ENCODE peak calls at places on chromosomes 6 and 20, in six cellular contexts. M is fibroblast of pulmonary artery, Y is astrocyte of the cerebellum, U is esophagus squamous epithelium, C is spleen, S is B cell. E is an unnamed sample.

GRCh38 chr6:145315982-145316600 is 419.2 kb downstream of the EPM2A start:
- DNase-seq in M (no peak), Y (no peak), U (no peak), C (no peak), S (no peak), E (peak; percentile 10)

GRCh38 chr20:61731363-61732181 is 334.1 kb downstream of the TAF4 start:
- DNase-seq in M (no peak), Y (no peak), U (no peak), C (peak; percentile 57), S (no peak), E (peak; percentile 25)

GRCh38 chr6:159172066-159172465 is 2.9 kb downstream of the FNDC1 start:
- DNase-seq in M (peak; percentile 41), Y (peak; percentile 59), U (no peak), C (no peak), S (no peak), E (no peak)

GRCh38 chr6:33720998-33721397 is 9.5 kb upstream of the UQCC2 start:
- DNase-seq in M (no peak), Y (no peak), U (no peak), C (no peak), S (peak; percentile 71), E (no peak)

GRCh38 chr6:98498891-98499290 is 335.5 kb upstream of the POU3F2 start:
- DNase-seq in M (no peak), Y (no peak), U (no peak), C (no peak), S (no peak), E (no peak)

GRCh38 chr6:168634928-168635327 is 193.9 kb downstream of the SMOC2 start:
- DNase-seq in M (no peak), Y (no peak), U (no peak), C (no peak), S (no peak), E (no peak)

GRCh38 chr6:159008656-159009288 is 8.8 kb upstream of the RSPH3 start:
- DNase-seq in M (peak; percentile 58), Y (no peak), U (no peak), C (no peak), S (no peak), E (peak; percentile 68)

GRCh38 chr6:80022803-80023202 is 18.4 kb downstream of the TTK start:
- DNase-seq in M (peak; percentile 82), Y (peak; percentile 27), U (no peak), C (no peak), S (no peak), E (peak; percentile 4)

GRCh38 chr6:38843798-38844197 is 128.7 kb downstream of the DNAH8 start:
- DNase-seq in M (no peak), Y (no peak), U (no peak), C (no peak), S (no peak), E (no peak)

GRCh38 chr6:167475947-167476346 is 151.1 kb downstream of the TTLL2 start:
- DNase-seq in M (no peak), Y (no peak), U (no peak), C (no peak), S (no peak), E (no peak)

GRCh38 chr6:158514176-158514575 is 45.7 kb upstream of the TMEM181 start:
- DNase-seq in M (no peak), Y (no peak), U (no peak), C (no peak), S (no peak), E (no peak)

GRCh38 chr6:73156793-73157767 is 68.2 kb downstream of the KHDC1L start:
- DNase-seq in M (no peak), Y (no peak), U (no peak), C (no peak), S (no peak), E (no peak)

GRCh38 chr6:81788748-81789147 is 36.3 kb upstream of the TENT5A start:
- DNase-seq in M (no peak), Y (no peak), U (no peak), C (no peak), S (no peak), E (no peak)

GRCh38 chr6:85453490-85453889 is 3.6 kb downstream of the NT5E start:
- DNase-seq in M (no peak), Y (no peak), U (no peak), C (peak; percentile 79), S (no peak), E (no peak)

GRCh38 chr6:107652526-107653182 is 162.7 kb downstream of the SOBP start:
- DNase-seq in M (peak; percentile 22), Y (no peak), U (no peak), C (no peak), S (no peak), E (peak; percentile 47)

GRCh38 chr6:56852611-56853010 is 102.3 kb upstream of the BEND6 start:
- DNase-seq in M (no peak), Y (no peak), U (no peak), C (no peak), S (no peak), E (peak; percentile 68)

GRCh38 chr6:148868314-148868713 is 121.5 kb downstream of the UST start:
- DNase-seq in M (peak; percentile 46), Y (peak; percentile 44), U (no peak), C (no peak), S (no peak), E (peak; percentile 85)

GRCh38 chr6:28474441-28475219 is 31.3 kb upstream of the ZSCAN23 start:
- DNase-seq in M (peak; percentile 86), Y (peak; percentile 57), U (no peak), C (no peak), S (no peak), E (peak; percentile 86)

GRCh38 chr6:53065266-53066058 is at the start of gene FBXO9:
- DNase-seq in M (no peak), Y (no peak), U (peak; percentile 30), C (peak; percentile 96), S (peak; percentile 74), E (peak; percentile 56)

GRCh38 chr6:39884696-39885095 is 49.6 kb downstream of the MOCS1 start:
- DNase-seq in M (peak; percentile 48), Y (peak; percentile 53), U (no peak), C (no peak), S (no peak), E (no peak)

GRCh38 chr6:34110610-34111009 is 35.3 kb downstream of the GRM4 start:
- DNase-seq in M (no peak), Y (no peak), U (no peak), C (no peak), S (no peak), E (no peak)

GRCh38 chr6:151148111-151148510 is 91.7 kb upstream of the AKAP12 start:
- DNase-seq in M (no peak), Y (no peak), U (no peak), C (no peak), S (no peak), E (peak; percentile 22)
- TF ChIP-seq CTCF in M (no peak), Y (no peak), U (no peak), C (no peak), S (no peak), E (no peak)

GRCh38 chr6:137871299-137871698 is 4.2 kb downstream of the TNFAIP3 start:
- DNase-seq in M (no peak), Y (no peak), U (no peak), C (peak; percentile 64), S (no peak), E (peak; percentile 30)

GRCh38 chr6:137869781-137870180 is 2.7 kb downstream of the TNFAIP3 start:
- DNase-seq in M (no peak), Y (no peak), U (no peak), C (no peak), S (no peak), E (peak; percentile 13)

GRCh38 chr6:137870286-137870685 is 3.2 kb downstream of the TNFAIP3 start:
- DNase-seq in M (no peak), Y (no peak), U (no peak), C (no peak), S (no peak), E (peak; percentile 25)

GRCh38 chr6:137872071-137872470 is 5.0 kb downstream of the TNFAIP3 start:
- DNase-seq in M (no peak), Y (no peak), U (no peak), C (no peak), S (no peak), E (peak; percentile 55)

DNA sequence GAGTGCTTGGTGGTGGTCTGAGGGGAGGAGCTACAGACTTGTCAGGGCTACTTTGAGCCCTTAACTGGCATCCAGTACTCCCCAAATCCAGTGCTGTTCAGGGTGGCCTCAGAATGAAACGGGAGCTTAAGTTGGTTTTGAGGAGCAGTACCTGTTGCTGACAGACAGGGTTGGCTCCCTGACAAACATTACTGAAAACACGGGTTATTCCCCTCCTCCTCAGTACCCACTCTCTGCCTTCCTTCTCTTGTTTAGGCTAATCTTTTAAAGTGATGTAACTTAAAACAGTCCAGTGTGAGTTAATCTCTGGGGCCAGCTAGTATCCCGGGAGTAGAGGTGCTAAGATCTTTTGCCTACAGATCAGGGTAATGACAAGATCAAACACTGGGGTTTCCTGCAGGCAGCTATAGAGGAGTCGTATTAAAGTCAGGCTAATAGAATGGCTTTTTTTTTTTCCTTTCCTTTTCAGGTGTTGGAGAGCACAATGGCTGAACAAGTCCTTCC is 3.7 kb downstream of the TNFAIP3 start:
- DNase-seq in M (peak; percentile 66), Y (no peak), U (no peak), C (no peak), S (peak; percentile 41), E (peak; percentile 73)
- TF ChIP-seq CTCF in M (peak; percentile 18), Y (peak; percentile 29), U (peak; percentile 67), C (no peak), S (peak; percentile 38), E (peak; percentile 55)

DNA sequence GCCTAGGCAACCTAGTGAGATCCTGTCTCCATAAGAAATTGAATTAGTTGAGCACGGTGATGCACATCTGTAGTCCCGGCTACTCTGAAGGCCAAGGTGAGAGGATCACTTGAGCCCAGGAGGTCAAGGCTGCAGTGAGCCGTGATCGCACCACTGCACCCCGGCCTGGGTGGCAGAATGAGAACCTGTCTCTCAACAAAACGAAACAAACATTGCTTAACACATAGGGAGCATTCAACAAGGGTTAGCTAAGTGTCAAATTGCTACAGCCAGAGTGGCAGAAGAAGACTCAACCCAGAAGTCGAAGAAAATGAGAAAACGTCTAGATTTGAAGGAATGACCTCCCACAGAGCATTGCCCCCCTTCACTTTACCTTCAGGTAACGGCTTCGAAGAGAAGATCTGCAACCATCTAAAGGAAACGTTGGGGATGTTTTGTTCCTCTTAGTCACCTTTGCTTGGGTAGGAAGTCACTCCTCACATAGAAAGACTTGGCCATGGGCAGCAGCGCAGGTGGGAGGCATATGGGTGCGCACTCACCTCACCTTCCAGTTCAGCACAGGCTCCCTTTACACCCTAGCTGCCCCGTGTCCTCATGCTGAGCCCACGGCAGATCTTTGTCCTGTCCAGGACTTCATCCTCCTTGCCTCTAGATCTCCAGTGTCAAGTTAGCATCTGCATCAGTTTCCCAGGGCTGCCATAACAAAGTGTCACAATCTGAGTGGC is 63.7 kb upstream of the SHLD1 start:
- DNase-seq in M (no peak), Y (no peak), U (no peak), C (no peak), S (no peak), E (no peak)
- TF ChIP-seq CTCF in M (no peak), Y (no peak), U (no peak), C (no peak), S (no peak), E (no peak)

GRCh38 chr6:30766461-30767157 is 22.3 kb upstream of the IER3 start:
- DNase-seq in M (no peak), Y (no peak), U (no peak), C (no peak), S (no peak), E (no peak)

GRCh38 chr6:30760537-30760936 is 16.2 kb upstream of the IER3 start:
- DNase-seq in M (no peak), Y (no peak), U (no peak), C (no peak), S (no peak), E (peak; percentile 55)

GRCh38 chr6:30761791-30762429 is 17.6 kb upstream of the IER3 start:
- DNase-seq in M (no peak), Y (no peak), U (no peak), C (no peak), S (no peak), E (peak; percentile 22)

GRCh38 chr6:30763155-30763617 is 18.8 kb upstream of the IER3 start:
- DNase-seq in M (no peak), Y (no peak), U (no peak), C (no peak), S (no peak), E (no peak)

GRCh38 chr6:30763618-30764489 is 19.5 kb upstream of the IER3 start:
- DNase-seq in M (peak; percentile 64), Y (peak; percentile 73), U (no peak), C (no peak), S (no peak), E (peak; percentile 24)
- TF ChIP-seq CTCF in M (peak; percentile 24), Y (no peak), U (peak; percentile 28), C (no peak), S (no peak), E (peak; percentile 33)